ENCODE peak calls at places on chromosome 4, in four cellular contexts. B, K, R and W are unnamed samples.

GRCh38 chr4:154466336-154466735 is 25.3 kb downstream of the DCHS2 start:
- DNase-seq in R (no peak), K (no peak), B (no peak), W (no peak)

GRCh38 chr4:89800012-89800516 is 36.9 kb downstream of the SNCA start:
- DNase-seq in B (no peak), R (no peak), K (peak; percentile 18), W (peak; percentile 12)

GRCh38 chr4:38768968-38769394 is 13.8 kb downstream of the TLR10 start:
- DNase-seq in R (no peak), B (no peak), K (peak; percentile 13), W (peak; percentile 42)

GRCh38 chr4:41148292-41148691 is 66.0 kb downstream of the APBB2 start:
- DNase-seq in K (no peak), R (no peak), B (no peak), W (no peak)

GRCh38 chr4:124851741-124852140 is 139.2 kb upstream of the ANKRD50 start:
- DNase-seq in R (no peak), K (no peak), B (no peak), W (peak; percentile 7)

GRCh38 chr4:112170451-112170993 is 25.3 kb downstream of the FAM241A start:
- DNase-seq in K (peak; percentile 92), R (no peak), B (no peak), W (peak; percentile 90)

GRCh38 chr4:176134670-176135069 is 60.7 kb downstream of the SPATA4 start:
- DNase-seq in B (no peak), K (no peak), R (no peak), W (no peak)

GRCh38 chr4:129583868-129584267 is 487.9 kb downstream of the C4orf33 start:
- DNase-seq in B (no peak), K (no peak), R (peak; percentile 68), W (peak; percentile 1)

GRCh38 chr4:95758001-95758400 is 81.9 kb upstream of the PDHA2 start:
- DNase-seq in B (no peak), K (no peak), R (no peak), W (no peak)

GRCh38 chr4:40475609-40476008 is 140.5 kb downstream of the CHRNA9 start:
- DNase-seq in R (no peak), B (no peak), K (no peak), W (no peak)

GRCh38 chr4:3439391-3439790 is 2.4 kb upstream of the HGFAC start:
- DNase-seq in K (no peak), R (no peak), B (no peak), W (no peak)

GRCh38 chr4:103032575-103032974 is 13.1 kb upstream of the SLC9B1 start:
- DNase-seq in B (peak; percentile 62), K (peak; percentile 32), R (no peak), W (peak; percentile 39)

GRCh38 chr4:185958094-185958493 is 110.9 kb upstream of the TLR3 start:
- DNase-seq in R (no peak), K (no peak), B (no peak), W (no peak)

GRCh38 chr4:151678048-151678853 is 82.6 kb downstream of the GATB start:
- DNase-seq in K (no peak), R (no peak), B (no peak), W (no peak)

GRCh38 chr4:55528495-55528894 is 18.2 kb downstream of the CLOCK start:
- DNase-seq in K (no peak), R (no peak), B (no peak), W (no peak)

GRCh38 chr4:184475096-184475461 is 729 bp upstream of the IRF2 start:
- DNase-seq in R (peak; percentile 25), K (peak; percentile 35), B (peak; percentile 23), W (peak; percentile 64)

GRCh38 chr4:2301806-2302205 is 39.9 kb upstream of the MXD4 start:
- DNase-seq in R (no peak), K (no peak), B (no peak), W (no peak)

GRCh38 chr4:103400405-103400804 is 202.3 kb upstream of the CENPE start:
- DNase-seq in K (no peak), R (no peak), B (no peak), W (no peak)

GRCh38 chr4:41209187-41209586 is 5.2 kb downstream of the APBB2 start:
- DNase-seq in B (no peak), K (no peak), R (no peak), W (no peak)

GRCh38 chr4:117157360-117157759 is 72.0 kb upstream of the TRAM1L1 start:
- DNase-seq in K (no peak), R (no peak), B (no peak), W (no peak)

GRCh38 chr4:76449824-76450223 is 14.8 kb downstream of the SHROOM3 start:
- DNase-seq in R (no peak), B (no peak), K (no peak), W (no peak)

GRCh38 chr4:138630666-138631065 is 384.9 kb upstream of the NOCT start:
- DNase-seq in R (no peak), K (no peak), B (no peak), W (no peak)

GRCh38 chr4:164514765-164515164 is 239.2 kb upstream of the SMIM31 start:
- DNase-seq in R (no peak), B (no peak), K (no peak), W (no peak)

GRCh38 chr4:81595798-81596610 is 124.3 kb upstream of the RASGEF1B start:
- DNase-seq in B (no peak), K (no peak), R (no peak), W (no peak)

GRCh38 chr4:120921456-120922389 is 803 bp downstream of the PRDM5 start:
- DNase-seq in K (peak; percentile 68), B (peak; percentile 71), R (peak; percentile 19), W (peak; percentile 64)

GRCh38 chr4:86359944-86360478 is at the start of gene MAPK10:
- DNase-seq in K (peak; percentile 88), R (peak; percentile 48), B (peak; percentile 57), W (peak; percentile 89)

GRCh38 chr4:88843067-88843723 is 145.6 kb upstream of the NAP1L5 start:
- DNase-seq in K (peak; percentile 35), R (no peak), B (no peak), W (no peak)

GRCh38 chr4:4866124-4866832 is 6.8 kb downstream of the MSX1 start:
- DNase-seq in B (peak; percentile 46), K (no peak), R (no peak), W (no peak)

GRCh38 chr4:4864443-4864939 is 5.0 kb downstream of the MSX1 start:
- DNase-seq in B (no peak), K (no peak), R (no peak), W (no peak)

GRCh38 chr4:4864940-4865704 is 5.7 kb downstream of the MSX1 start:
- DNase-seq in B (peak; percentile 23), R (no peak), K (no peak), W (no peak)

GRCh38 chr4:4866833-4867744 is 7.6 kb downstream of the MSX1 start:
- DNase-seq in K (no peak), R (no peak), B (peak; percentile 72), W (no peak)

GRCh38 chr4:4865705-4866123 is 6.2 kb downstream of the MSX1 start:
- DNase-seq in K (no peak), B (no peak), R (no peak), W (no peak)
- H3K4me3 ChIP-seq in K (peak overlapping the region; percentile 35), B (peak overlapping the region; percentile 30), R (peak overlapping the region; percentile 2), W (peak overlapping the region; percentile 45)

DNA sequence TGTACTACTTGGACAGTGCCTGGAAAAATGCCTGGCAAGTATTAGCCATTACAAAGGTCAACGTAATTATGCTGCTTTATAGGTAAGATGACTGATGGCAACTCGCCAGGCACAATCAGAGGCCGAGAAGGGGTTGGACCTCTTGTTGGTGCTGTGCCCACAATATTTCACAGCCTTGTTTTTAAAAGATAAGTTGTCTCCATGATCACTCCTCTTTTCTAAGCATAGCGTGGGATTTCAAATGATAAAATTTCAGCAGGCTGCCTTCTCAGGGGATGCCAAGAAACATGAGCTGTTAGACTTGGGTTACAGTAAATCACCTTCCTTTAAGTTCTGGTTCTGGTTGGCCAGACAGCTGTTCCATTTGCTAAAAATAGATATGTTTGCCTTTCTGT is 26.9 kb downstream of the HOPX start:
- DNase-seq in R (no peak), K (no peak), B (no peak), W (no peak)
- TF ChIP-seq CTCF in R (no peak), K (no peak), B (no peak), W (no peak)

GRCh38 chr4:123649248-123649643 is 252.7 kb downstream of the SPRY1 start:
- DNase-seq in K (no peak), R (no peak), B (no peak), W (no peak)
- H3K4me3 ChIP-seq in K (no peak overlapping the region), R (no peak overlapping the region), B (no peak overlapping the region), W (no peak overlapping the region)

DNA sequence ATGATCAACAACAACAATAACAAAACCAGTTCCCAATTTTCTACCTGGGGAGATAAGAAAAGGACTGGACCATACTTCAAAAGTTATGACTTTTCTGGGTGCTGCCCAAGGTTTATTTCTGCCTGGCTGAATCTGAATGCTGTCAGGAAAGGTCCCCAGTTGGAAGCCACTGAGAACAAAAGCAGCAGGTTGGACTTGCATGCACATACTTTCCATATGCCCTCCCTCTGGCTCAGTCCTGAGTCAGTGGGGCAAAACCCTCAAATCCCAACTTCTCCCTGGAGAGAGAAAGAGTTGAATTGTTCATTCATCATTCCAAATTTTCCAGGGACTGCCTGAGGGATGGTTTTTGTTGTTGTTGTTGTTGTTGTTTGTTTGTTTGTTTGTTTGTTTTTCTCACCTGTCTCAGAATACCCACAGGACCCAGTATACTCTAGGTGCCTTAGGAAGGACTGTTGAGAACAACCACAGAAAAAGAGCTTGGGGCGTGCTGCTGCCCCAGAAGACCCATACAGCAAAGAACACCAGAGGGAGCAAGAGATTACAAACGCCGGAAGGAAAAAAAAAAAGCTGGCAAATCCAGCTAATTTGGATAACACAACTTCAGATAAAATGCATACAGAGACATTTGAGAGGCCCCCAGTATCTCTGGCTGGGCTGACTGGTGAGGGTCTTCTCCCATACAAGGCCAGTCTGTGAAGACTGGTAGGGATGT is 138.9 kb upstream of the INPP4B start:
- DNase-seq in K (peak; percentile 17), R (no peak), B (peak; percentile 24), W (peak; percentile 30)
- TF ChIP-seq CTCF in K (peak; percentile 43), R (no peak), B (peak; percentile 36), W (peak; percentile 58)

GRCh38 chr4:7754565-7755262 is 184.9 kb downstream of the AFAP1 start:
- DNase-seq in K (no peak), B (no peak), R (no peak), W (no peak)

GRCh38 chr4:7755529-7755928 is 184.1 kb downstream of the AFAP1 start:
- DNase-seq in K (no peak), R (no peak), B (no peak), W (no peak)

GRCh38 chr4:7756561-7757355 is 182.9 kb downstream of the AFAP1 start:
- DNase-seq in K (no peak), R (no peak), B (no peak), W (no peak)

GRCh38 chr4:7757501-7758443 is 181.9 kb downstream of the AFAP1 start:
- DNase-seq in R (peak; percentile 48), K (no peak), B (peak; percentile 16), W (peak; percentile 36)

DNA sequence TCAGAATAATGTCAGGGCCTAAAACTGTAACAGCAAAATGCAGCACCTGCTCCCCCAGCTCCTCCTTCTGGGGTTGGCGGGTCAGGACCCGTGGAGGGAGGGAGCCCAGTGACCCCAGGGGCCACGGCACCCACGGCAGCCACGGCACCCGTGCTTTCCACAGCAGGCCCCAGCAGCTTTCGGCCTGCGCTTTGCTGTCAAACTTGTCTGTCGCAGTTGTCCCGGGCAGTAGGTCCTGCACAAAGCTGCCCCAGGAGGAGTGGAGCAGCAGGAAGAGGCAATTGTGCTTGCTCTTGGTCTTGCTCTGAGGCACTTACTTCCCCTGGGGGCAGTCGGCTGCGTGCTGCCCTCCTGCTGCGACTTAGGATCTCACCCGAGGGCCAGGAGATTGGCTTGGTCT is 183.6 kb downstream of the AFAP1 start:
- DNase-seq in B (no peak), K (no peak), R (no peak), W (no peak)
- H3K4me3 ChIP-seq in B (no peak overlapping the region), K (no peak overlapping the region), R (no peak overlapping the region), W (no peak overlapping the region)

GRCh38 chr4:24896977-24897376 is 15.9 kb downstream of the CCDC149 start:
- DNase-seq in B (no peak), K (no peak), R (no peak), W (no peak)
- TF ChIP-seq CTCF in B (no peak), K (no peak), R (no peak), W (no peak)